ENCODE peak calls at places on chromosome 2, in ten cellular contexts. One of them, this sample, is unnamed.
A peak's percentile ranks its signal among the peaks of the same experiment; 100 is the strongest.

GRCh38 chr2:121529439-121530209 is 1.1 kb upstream of the RNU4ATAC start:
- DNase-seq in WTC11: no peak
- DNase-seq in COLO829: no peak
- DNase-seq in breast epithelium: no peak
- DNase-seq in cardiac fibroblast: peak; percentile 64
- DNase-seq in AG10803: peak; percentile 46
- DNase-seq in thoracic aorta: peak; percentile 7
- DNase-seq in tibial nerve: peak; percentile 30
- DNase-seq in adipocyte: peak; percentile 70
- DNase-seq in stimulated activated CD8-positive, alpha-beta memory T cell treated with anti-CD3 and anti-CD28 coated beads, Interleukin-4, amount 100 ng/mL, for 4 hours: no peak
- DNase-seq in this sample: peak; percentile 75

GRCh38 chr2:85537600-85538506 is 1.1 kb upstream of the MAT2A start:
- DNase-seq in WTC11: peak; percentile 66
- DNase-seq in COLO829: no peak
- DNase-seq in breast epithelium: peak; percentile 56
- DNase-seq in cardiac fibroblast: peak; percentile 57
- DNase-seq in AG10803: peak; percentile 36
- DNase-seq in thoracic aorta: no peak
- DNase-seq in tibial nerve: peak; percentile 47
- DNase-seq in adipocyte: peak; percentile 54
- DNase-seq in stimulated activated CD8-positive, alpha-beta memory T cell treated with anti-CD3 and anti-CD28 coated beads, Interleukin-4, amount 100 ng/mL, for 4 hours: no peak
- DNase-seq in this sample: no peak

GRCh38 chr2:104876606-104877005 is 22.7 kb downstream of the POU3F3 start:
- DNase-seq in WTC11: no peak
- DNase-seq in COLO829: no peak
- DNase-seq in breast epithelium: no peak
- DNase-seq in cardiac fibroblast: no peak
- DNase-seq in AG10803: no peak
- DNase-seq in thoracic aorta: no peak
- DNase-seq in tibial nerve: no peak
- DNase-seq in adipocyte: no peak
- DNase-seq in stimulated activated CD8-positive, alpha-beta memory T cell treated with anti-CD3 and anti-CD28 coated beads, Interleukin-4, amount 100 ng/mL, for 4 hours: no peak
- DNase-seq in this sample: no peak

GRCh38 chr2:64672708-64673107 is 19.0 kb upstream of the SERTAD2 start:
- DNase-seq in WTC11: no peak
- DNase-seq in COLO829: no peak
- DNase-seq in breast epithelium: no peak
- DNase-seq in cardiac fibroblast: no peak
- DNase-seq in AG10803: no peak
- DNase-seq in thoracic aorta: no peak
- DNase-seq in tibial nerve: no peak
- DNase-seq in adipocyte: no peak
- DNase-seq in stimulated activated CD8-positive, alpha-beta memory T cell treated with anti-CD3 and anti-CD28 coated beads, Interleukin-4, amount 100 ng/mL, for 4 hours: no peak
- DNase-seq in this sample: no peak

GRCh38 chr2:69095246-69095645 is 82.3 kb downstream of the ANTXR1 start:
- DNase-seq in WTC11: no peak
- DNase-seq in COLO829: no peak
- DNase-seq in breast epithelium: no peak
- DNase-seq in cardiac fibroblast: peak; percentile 83
- DNase-seq in AG10803: peak; percentile 87
- DNase-seq in thoracic aorta: no peak
- DNase-seq in tibial nerve: no peak
- DNase-seq in adipocyte: peak; percentile 60
- DNase-seq in stimulated activated CD8-positive, alpha-beta memory T cell treated with anti-CD3 and anti-CD28 coated beads, Interleukin-4, amount 100 ng/mL, for 4 hours: no peak
- DNase-seq in this sample: peak; percentile 51

GRCh38 chr2:26399781-26400376 is 1.8 kb upstream of the DRC1 start:
- DNase-seq in WTC11: no peak
- DNase-seq in COLO829: no peak
- DNase-seq in breast epithelium: no peak
- DNase-seq in cardiac fibroblast: no peak
- DNase-seq in AG10803: no peak
- DNase-seq in thoracic aorta: no peak
- DNase-seq in tibial nerve: no peak
- DNase-seq in adipocyte: no peak
- DNase-seq in stimulated activated CD8-positive, alpha-beta memory T cell treated with anti-CD3 and anti-CD28 coated beads, Interleukin-4, amount 100 ng/mL, for 4 hours: no peak
- DNase-seq in this sample: no peak

GRCh38 chr2:237486819-237487448 is at the start of gene MLPH:
- DNase-seq in WTC11: peak; percentile 41
- DNase-seq in COLO829: no peak
- DNase-seq in breast epithelium: peak; percentile 78
- DNase-seq in cardiac fibroblast: peak; percentile 50
- DNase-seq in AG10803: no peak
- DNase-seq in thoracic aorta: no peak
- DNase-seq in tibial nerve: peak; percentile 40
- DNase-seq in adipocyte: peak; percentile 54
- DNase-seq in stimulated activated CD8-positive, alpha-beta memory T cell treated with anti-CD3 and anti-CD28 coated beads, Interleukin-4, amount 100 ng/mL, for 4 hours: no peak
- DNase-seq in this sample: peak; percentile 76

GRCh38 chr2:68637047-68637446 is 6.3 kb upstream of the PROKR1 start:
- DNase-seq in WTC11: no peak
- DNase-seq in COLO829: no peak
- DNase-seq in breast epithelium: no peak
- DNase-seq in cardiac fibroblast: no peak
- DNase-seq in AG10803: no peak
- DNase-seq in thoracic aorta: no peak
- DNase-seq in tibial nerve: no peak
- DNase-seq in adipocyte: no peak
- DNase-seq in stimulated activated CD8-positive, alpha-beta memory T cell treated with anti-CD3 and anti-CD28 coated beads, Interleukin-4, amount 100 ng/mL, for 4 hours: no peak
- DNase-seq in this sample: no peak

GRCh38 chr2:207993141-207993763 is 32.1 kb downstream of the PLEKHM3 start:
- DNase-seq in WTC11: no peak
- DNase-seq in COLO829: no peak
- DNase-seq in breast epithelium: no peak
- DNase-seq in cardiac fibroblast: peak; percentile 73
- DNase-seq in AG10803: peak; percentile 50
- DNase-seq in thoracic aorta: no peak
- DNase-seq in tibial nerve: no peak
- DNase-seq in adipocyte: peak; percentile 62
- DNase-seq in stimulated activated CD8-positive, alpha-beta memory T cell treated with anti-CD3 and anti-CD28 coated beads, Interleukin-4, amount 100 ng/mL, for 4 hours: no peak
- DNase-seq in this sample: peak; percentile 62

GRCh38 chr2:108538000-108538625 is 3.8 kb downstream of the LIMS1 start:
- DNase-seq in WTC11: no peak
- DNase-seq in COLO829: no peak
- DNase-seq in breast epithelium: no peak
- DNase-seq in cardiac fibroblast: no peak
- DNase-seq in AG10803: no peak
- DNase-seq in thoracic aorta: no peak
- DNase-seq in tibial nerve: no peak
- DNase-seq in adipocyte: no peak
- DNase-seq in stimulated activated CD8-positive, alpha-beta memory T cell treated with anti-CD3 and anti-CD28 coated beads, Interleukin-4, amount 100 ng/mL, for 4 hours: no peak
- DNase-seq in this sample: no peak

GRCh38 chr2:31347788-31348187 is 66.8 kb downstream of the XDH start:
- DNase-seq in WTC11: no peak
- DNase-seq in COLO829: no peak
- DNase-seq in breast epithelium: no peak
- DNase-seq in cardiac fibroblast: peak; percentile 82
- DNase-seq in AG10803: peak; percentile 94
- DNase-seq in thoracic aorta: no peak
- DNase-seq in tibial nerve: no peak
- DNase-seq in adipocyte: no peak
- DNase-seq in stimulated activated CD8-positive, alpha-beta memory T cell treated with anti-CD3 and anti-CD28 coated beads, Interleukin-4, amount 100 ng/mL, for 4 hours: no peak
- DNase-seq in this sample: peak; percentile 44

GRCh38 chr2:33777791-33778190 is 178.7 kb upstream of the FAM98A start:
- DNase-seq in WTC11: no peak
- DNase-seq in COLO829: no peak
- DNase-seq in breast epithelium: no peak
- DNase-seq in cardiac fibroblast: no peak
- DNase-seq in AG10803: no peak
- DNase-seq in thoracic aorta: no peak
- DNase-seq in tibial nerve: no peak
- DNase-seq in adipocyte: no peak
- DNase-seq in stimulated activated CD8-positive, alpha-beta memory T cell treated with anti-CD3 and anti-CD28 coated beads, Interleukin-4, amount 100 ng/mL, for 4 hours: no peak
- DNase-seq in this sample: no peak

GRCh38 chr2:160967523-160967922 is 192.7 kb upstream of the TANK start:
- DNase-seq in WTC11: no peak
- DNase-seq in COLO829: no peak
- DNase-seq in breast epithelium: no peak
- DNase-seq in cardiac fibroblast: no peak
- DNase-seq in AG10803: no peak
- DNase-seq in thoracic aorta: no peak
- DNase-seq in tibial nerve: no peak
- DNase-seq in adipocyte: no peak
- DNase-seq in stimulated activated CD8-positive, alpha-beta memory T cell treated with anti-CD3 and anti-CD28 coated beads, Interleukin-4, amount 100 ng/mL, for 4 hours: no peak
- DNase-seq in this sample: no peak

GRCh38 chr2:71891155-71891554 is 256.5 kb downstream of the CYP26B1 start:
- DNase-seq in WTC11: no peak
- DNase-seq in COLO829: no peak
- DNase-seq in breast epithelium: no peak
- DNase-seq in cardiac fibroblast: no peak
- DNase-seq in AG10803: no peak
- DNase-seq in thoracic aorta: no peak
- DNase-seq in tibial nerve: no peak
- DNase-seq in adipocyte: no peak
- DNase-seq in stimulated activated CD8-positive, alpha-beta memory T cell treated with anti-CD3 and anti-CD28 coated beads, Interleukin-4, amount 100 ng/mL, for 4 hours: no peak
- DNase-seq in this sample: no peak

GRCh38 chr2:556494-556893 is 120.7 kb downstream of the TMEM18 start:
- DNase-seq in WTC11: no peak
- DNase-seq in COLO829: no peak
- DNase-seq in breast epithelium: no peak
- DNase-seq in cardiac fibroblast: no peak
- DNase-seq in AG10803: no peak
- DNase-seq in thoracic aorta: no peak
- DNase-seq in tibial nerve: no peak
- DNase-seq in adipocyte: no peak
- DNase-seq in stimulated activated CD8-positive, alpha-beta memory T cell treated with anti-CD3 and anti-CD28 coated beads, Interleukin-4, amount 100 ng/mL, for 4 hours: no peak
- DNase-seq in this sample: no peak

GRCh38 chr2:211477537-211478275 is 921.3 kb downstream of the CPS1 start:
- DNase-seq in WTC11: no peak
- DNase-seq in COLO829: no peak
- DNase-seq in breast epithelium: no peak
- DNase-seq in cardiac fibroblast: no peak
- DNase-seq in AG10803: no peak
- DNase-seq in thoracic aorta: no peak
- DNase-seq in tibial nerve: no peak
- DNase-seq in adipocyte: peak; percentile 7
- DNase-seq in stimulated activated CD8-positive, alpha-beta memory T cell treated with anti-CD3 and anti-CD28 coated beads, Interleukin-4, amount 100 ng/mL, for 4 hours: no peak
- DNase-seq in this sample: no peak

GRCh38 chr2:186516396-186516795 is 30.3 kb downstream of the ZC3H15 start:
- DNase-seq in WTC11: no peak
- DNase-seq in COLO829: no peak
- DNase-seq in breast epithelium: no peak
- DNase-seq in cardiac fibroblast: no peak
- DNase-seq in AG10803: no peak
- DNase-seq in thoracic aorta: no peak
- DNase-seq in tibial nerve: no peak
- DNase-seq in adipocyte: no peak
- DNase-seq in stimulated activated CD8-positive, alpha-beta memory T cell treated with anti-CD3 and anti-CD28 coated beads, Interleukin-4, amount 100 ng/mL, for 4 hours: no peak
- DNase-seq in this sample: no peak